ENCODE peak calls at places on chromosome 1, in six cellular contexts. T is stimulated activated CD8-positive, alpha-beta memory T cell treated with anti-CD3 and anti-CD28 coated beads, Interleukin-15, amount 100 ng/mL, for 1 hour; J is GM23248; F is head of caudate nucleus; M is small intestine; V is aorta. Z is an unnamed sample.

GRCh38 chr1:233635765-233636502 is 22.0 kb downstream of the KCNK1 start:
- DNase-seq in T (no peak), J (no peak), F (no peak), M (no peak), V (no peak), Z (no peak)

GRCh38 chr1:77889240-77889637 is 815 bp downstream of the NEXN start:
- DNase-seq in T (no peak), J (peak; percentile 77), F (no peak), M (no peak), V (no peak), Z (peak; percentile 60)

GRCh38 chr1:31064115-31064514 is 1.4 kb downstream of the PUM1 start:
- DNase-seq in T (no peak), J (peak; percentile 31), F (no peak), M (no peak), V (no peak), Z (no peak)

GRCh38 chr1:159098596-159098995 is 22.0 kb upstream of the AIM2 start:
- DNase-seq in T (no peak), J (no peak), F (no peak), M (no peak), V (no peak), Z (no peak)

GRCh38 chr1:212477680-212478466 is 45.2 kb downstream of the NENF start:
- DNase-seq in T (no peak), J (no peak), F (no peak), M (peak; percentile 77), V (peak; percentile 21), Z (no peak)

GRCh38 chr1:20174937-20175666 is 10.8 kb upstream of the UBXN10 start:
- DNase-seq in T (no peak), J (peak; percentile 29), F (no peak), M (no peak), V (no peak), Z (peak; percentile 20)

GRCh38 chr1:87588445-87588844 is 259.8 kb downstream of the LMO4 start:
- DNase-seq in T (no peak), J (no peak), F (no peak), M (no peak), V (no peak), Z (no peak)

GRCh38 chr1:156652131-156652991 is 10.4 kb downstream of the BCAN start:
- DNase-seq in T (no peak), J (peak; percentile 74), F (no peak), M (no peak), V (no peak), Z (peak; percentile 18)

GRCh38 chr1:27563407-27564263 is 40.3 kb downstream of the AHDC1 start:
- DNase-seq in T (no peak), J (peak; percentile 78), F (no peak), M (peak; percentile 85), V (peak; percentile 87), Z (peak; percentile 54)

GRCh38 chr1:36306902-36307456 is 811 bp downstream of the SH3D21 start:
- DNase-seq in T (peak; percentile 81), J (peak; percentile 97), F (peak; percentile 91), M (peak; percentile 96), V (peak; percentile 98), Z (peak; percentile 87)

GRCh38 chr1:32716312-32717126 is 13.9 kb upstream of the SYNC start:
- DNase-seq in T (no peak), J (no peak), F (no peak), M (peak; percentile 99), V (no peak), Z (no peak)

GRCh38 chr1:167671727-167672511 is 41.9 kb downstream of the RCSD1 start:
- DNase-seq in T (no peak), J (no peak), F (no peak), M (no peak), V (no peak), Z (no peak)

GRCh38 chr1:12511128-12511484 is 106.9 kb downstream of the DHRS3 start:
- DNase-seq in T (no peak), J (no peak), F (no peak), M (no peak), V (no peak), Z (no peak)

GRCh38 chr1:50420689-50421365 is 2.4 kb downstream of the DMRTA2 start:
- DNase-seq in T (no peak), J (no peak), F (no peak), M (no peak), V (no peak), Z (no peak)

GRCh38 chr1:232792949-232793348 is 12.3 kb upstream of the MAP10 start:
- DNase-seq in T (no peak), J (no peak), F (no peak), M (no peak), V (no peak), Z (no peak)

GRCh38 chr1:6475381-6476133 is 9.6 kb upstream of the TNFRSF25 start:
- DNase-seq in T (peak; percentile 61), J (peak; percentile 57), F (peak; percentile 70), M (peak; percentile 68), V (peak; percentile 88), Z (no peak)

GRCh38 chr1:63662846-63663245 is 69.6 kb downstream of the PGM1 start:
- DNase-seq in T (no peak), J (peak; percentile 64), F (no peak), M (no peak), V (no peak), Z (no peak)

GRCh38 chr1:11804666-11805453 is 904 bp downstream of the MTHFR start:
- DNase-seq in T (no peak), J (peak; percentile 63), F (peak; percentile 54), M (peak; percentile 80), V (peak; percentile 79), Z (peak; percentile 31)